ENCODE peak calls at places on chromosome 17, in four cellular contexts. R, C, D and Y are unnamed samples.
A peak's percentile ranks its signal among the peaks of the same experiment; 100 is the strongest.

GRCh38 chr17:3998436-3998835 is 34.2 kb upstream of the ATP2A3 start:
- DNase-seq in R (no peak), C (no peak), D (no peak), Y (no peak)

GRCh38 chr17:49567104-49567521 is 8.6 kb upstream of the NXPH3 start:
- DNase-seq in D (no peak), C (no peak), R (no peak), Y (no peak)

GRCh38 chr17:62722625-62723024 is 85.5 kb downstream of the MARCHF10 start:
- DNase-seq in C (no peak), D (no peak), R (no peak), Y (peak; percentile 43)

GRCh38 chr17:4180791-4181190 is 37.8 kb downstream of the CYB5D2 start:
- DNase-seq in R (no peak), C (no peak), D (no peak), Y (peak; percentile 12)

GRCh38 chr17:53466733-53467132 is 356.0 kb upstream of the KIF2B start:
- DNase-seq in C (no peak), R (no peak), D (no peak), Y (no peak)

GRCh38 chr17:58382108-58382884 is 30.3 kb upstream of the SUPT4H1 start:
- DNase-seq in R (no peak), C (no peak), D (no peak), Y (no peak)

GRCh38 chr17:74868251-74868907 is 4.4 kb downstream of the FDXR start:
- DNase-seq in C (peak; percentile 41), R (no peak), D (no peak), Y (no peak)

GRCh38 chr17:3828151-3828851 is 17.7 kb downstream of the NCBP3 start:
- DNase-seq in R (no peak), C (no peak), D (no peak), Y (peak; percentile 86)

GRCh38 chr17:62080647-62081046 is 15.6 kb upstream of the MED13 start:
- DNase-seq in C (no peak), R (no peak), D (no peak), Y (no peak)

GRCh38 chr17:37543527-37544122 is 53.9 kb downstream of the DUSP14 start:
- DNase-seq in R (no peak), C (no peak), D (no peak), Y (no peak)

GRCh38 chr17:29583324-29584248 is 5.9 kb downstream of the GIT1 start:
- DNase-seq in C (no peak), R (no peak), D (peak; percentile 91), Y (no peak)

GRCh38 chr17:44911133-44912001 is 3.9 kb downstream of the GFAP start:
- DNase-seq in C (peak; percentile 69), D (no peak), R (peak; percentile 36), Y (peak; percentile 24)

GRCh38 chr17:57284984-57285646 is 28.8 kb downstream of the MSI2 start:
- DNase-seq in R (no peak), C (peak; percentile 46), D (no peak), Y (no peak)

GRCh38 chr17:57785032-57785431 is 39.9 kb upstream of the CCDC182 start:
- DNase-seq in C (no peak), D (no peak), R (no peak), Y (no peak)

GRCh38 chr17:76417499-76418143 is 33.2 kb downstream of the SPHK1 start:
- DNase-seq in R (no peak), C (no peak), D (no peak), Y (no peak)

GRCh38 chr17:77141846-77142449 is 1.2 kb downstream of the SEC14L1 start:
- DNase-seq in C (no peak), R (no peak), D (no peak), Y (no peak)

GRCh38 chr17:33163827-33164555 is 129.1 kb downstream of the ASIC2 start:
- DNase-seq in C (no peak), R (no peak), D (peak; percentile 78), Y (no peak)

GRCh38 chr17:44655983-44656700 is at the start of gene MEIOC:
- DNase-seq in D (no peak), R (peak; percentile 19), C (no peak), Y (peak; percentile 6)

GRCh38 chr17:15920758-15921239 is 24.1 kb upstream of the ADORA2B start:
- DNase-seq in R (no peak), D (peak; percentile 56), C (peak; percentile 50), Y (peak; percentile 97)

GRCh38 chr17:2084766-2085647 is 30.1 kb downstream of the HIC1 start:
- DNase-seq in R (peak; percentile 98), C (no peak), D (no peak), Y (peak; percentile 86)

GRCh38 chr17:77966476-77966875 is 8.0 kb downstream of the TNRC6C start:
- DNase-seq in C (no peak), R (no peak), D (no peak), Y (no peak)

GRCh38 chr17:75848523-75849303 is 4.5 kb upstream of the UNC13D start:
- DNase-seq in C (no peak), R (peak; percentile 51), D (no peak), Y (peak; percentile 32)

GRCh38 chr17:74350486-74350885 is 11.2 kb downstream of the BTBD17 start:
- DNase-seq in R (no peak), D (no peak), C (no peak), Y (no peak)

GRCh38 chr17:69448431-69449102 is 34.1 kb downstream of the MAP2K6 start:
- DNase-seq in R (peak; percentile 54), D (no peak), C (no peak), Y (no peak)

GRCh38 chr17:50051082-50051576 is 4.8 kb upstream of the ITGA3 start:
- DNase-seq in C (peak; percentile 46), R (peak; percentile 55), D (peak; percentile 89), Y (peak; percentile 88)

GRCh38 chr17:32913593-32913992 is 14.4 kb upstream of the TMEM98 start:
- DNase-seq in R (no peak), C (no peak), D (no peak), Y (no peak)

GRCh38 chr17:32931686-32932085 is 3.7 kb downstream of the TMEM98 start:
- DNase-seq in R (no peak), D (no peak), C (no peak), Y (peak; percentile 40)

GRCh38 chr17:64103751-64104364 is 26.1 kb downstream of the ERN1 start:
- DNase-seq in C (no peak), D (no peak), R (no peak), Y (peak; percentile 61)

GRCh38 chr17:78534492-78535284 is 42.5 kb downstream of the DNAH17 start:
- DNase-seq in D (no peak), C (no peak), R (no peak), Y (no peak)

DNA sequence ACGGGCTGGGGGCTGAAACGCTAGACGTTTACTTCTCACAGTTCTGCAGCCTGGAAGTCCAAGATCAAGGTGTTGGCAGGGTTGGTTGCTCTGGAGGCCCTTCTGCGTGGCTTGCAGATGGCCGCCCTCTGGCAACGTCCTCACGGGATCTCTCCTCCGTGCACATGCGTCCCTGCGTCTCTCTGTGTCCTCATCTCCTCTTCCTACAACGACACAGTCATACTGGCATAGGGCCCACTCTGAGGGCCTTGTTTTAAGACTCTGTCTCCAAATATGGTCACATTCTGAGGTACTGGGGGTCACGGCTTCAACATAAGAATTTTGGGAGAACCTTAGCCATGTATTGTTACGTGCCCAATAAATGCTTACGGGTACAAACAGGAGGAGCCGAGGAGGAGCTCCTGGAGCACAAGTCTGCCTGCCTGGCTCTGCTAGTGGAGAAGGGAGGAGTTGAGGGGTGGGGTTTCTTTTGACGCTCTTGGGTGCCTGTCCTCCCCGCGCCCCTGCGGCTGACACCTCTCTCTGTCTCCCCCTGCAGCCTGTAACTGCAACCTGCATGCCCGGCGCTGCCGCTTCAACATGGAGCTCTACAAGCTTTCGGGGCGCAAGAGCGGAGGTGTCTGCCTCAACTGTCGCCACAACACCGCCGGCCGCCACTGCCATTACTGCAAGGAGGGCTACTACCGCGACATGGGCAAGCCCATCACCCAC is 141.1 kb downstream of the NTN1 start:
- DNase-seq in R (no peak), C (peak; percentile 68), D (no peak), Y (no peak)
- H3K9me1 ChIP-seq in R (no peaks in the 10 kb centered on the region), C (no peaks in the 10 kb centered on the region), D (no peaks in the 10 kb centered on the region), Y (no peaks in the 10 kb centered on the region)

DNA sequence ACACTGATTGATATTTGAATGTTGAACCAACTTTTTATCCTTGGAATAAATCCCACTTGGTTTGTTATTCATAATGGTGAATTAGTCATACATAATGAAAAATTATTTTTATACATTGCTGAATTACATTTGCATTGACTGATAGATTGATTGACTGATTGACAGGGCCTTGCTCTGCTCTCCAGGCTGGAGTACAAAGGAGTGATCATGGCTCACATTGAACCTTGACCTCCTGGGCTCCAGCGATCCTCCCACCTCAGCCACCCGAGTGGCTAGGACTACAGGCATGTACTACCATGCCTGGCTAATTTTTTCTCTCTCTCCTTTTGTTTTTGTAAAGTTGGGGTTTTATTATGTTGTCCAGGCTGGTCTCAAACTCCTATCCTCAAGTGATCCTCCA is 97.8 kb downstream of the ARHGAP44 start:
- DNase-seq in C (no peak), R (no peak), D (no peak), Y (no peak)
- H3K9me1 ChIP-seq in C (no peaks in the 10 kb centered on the region), R (no peaks in the 10 kb centered on the region), D (no peaks in the 10 kb centered on the region), Y (no peaks in the 10 kb centered on the region)

DNA sequence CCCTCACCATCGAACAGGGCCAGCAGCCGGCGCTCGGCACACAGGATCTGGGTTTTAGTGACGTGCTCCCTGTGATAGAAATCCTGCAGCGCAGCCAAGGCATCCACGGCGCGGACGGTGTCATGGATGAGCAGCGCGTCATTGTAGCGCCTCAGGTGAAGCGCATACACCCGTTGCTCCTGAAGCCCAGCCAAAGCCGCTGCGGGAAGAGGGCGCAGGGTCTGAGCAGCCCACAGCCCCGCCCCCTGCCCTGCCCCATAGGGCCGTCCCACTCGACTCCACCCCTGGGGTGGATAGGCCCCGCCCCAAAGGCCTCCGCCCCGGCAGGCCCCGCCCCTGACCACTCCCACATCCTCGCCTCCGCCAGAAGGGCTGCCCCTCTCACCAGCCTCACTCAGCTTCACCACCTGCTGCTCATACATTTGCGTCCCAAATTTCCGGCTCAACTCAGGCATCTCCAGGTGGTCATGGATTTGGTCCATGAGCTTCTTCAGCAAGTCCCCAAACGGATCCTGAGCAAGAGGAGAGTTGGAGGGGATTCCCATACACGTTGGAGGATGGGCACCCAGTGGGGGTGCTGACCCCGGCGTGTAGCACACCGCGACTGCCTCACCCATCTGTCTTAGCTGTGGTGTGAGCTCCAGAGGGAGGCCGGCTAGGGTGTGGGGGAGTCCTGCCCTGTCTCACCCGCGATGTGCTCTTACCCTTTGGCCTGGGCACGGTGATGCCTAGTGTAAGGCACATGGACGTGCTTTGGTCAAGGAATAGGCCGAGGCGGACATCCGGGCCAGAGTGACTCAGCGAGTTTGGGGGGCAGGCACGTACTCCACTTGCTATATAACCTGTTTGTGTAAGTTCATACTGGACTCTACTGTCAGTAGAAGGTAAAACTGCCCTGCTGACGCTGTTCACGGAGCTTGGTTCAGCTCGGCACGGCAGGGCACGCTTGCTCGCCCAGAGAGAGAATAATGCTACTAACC is 4.6 kb downstream of the DHX58 start:
- DNase-seq in D (peak; percentile 69), C (peak; percentile 100), R (peak; percentile 58), Y (peak; percentile 32)
- H3K9me1 ChIP-seq in D (no peaks in the 10 kb centered on the region), C (no peaks in the 10 kb centered on the region), R (no peaks in the 10 kb centered on the region), Y (peaks cover 4% of the 10 kb centered on the region)

DNA sequence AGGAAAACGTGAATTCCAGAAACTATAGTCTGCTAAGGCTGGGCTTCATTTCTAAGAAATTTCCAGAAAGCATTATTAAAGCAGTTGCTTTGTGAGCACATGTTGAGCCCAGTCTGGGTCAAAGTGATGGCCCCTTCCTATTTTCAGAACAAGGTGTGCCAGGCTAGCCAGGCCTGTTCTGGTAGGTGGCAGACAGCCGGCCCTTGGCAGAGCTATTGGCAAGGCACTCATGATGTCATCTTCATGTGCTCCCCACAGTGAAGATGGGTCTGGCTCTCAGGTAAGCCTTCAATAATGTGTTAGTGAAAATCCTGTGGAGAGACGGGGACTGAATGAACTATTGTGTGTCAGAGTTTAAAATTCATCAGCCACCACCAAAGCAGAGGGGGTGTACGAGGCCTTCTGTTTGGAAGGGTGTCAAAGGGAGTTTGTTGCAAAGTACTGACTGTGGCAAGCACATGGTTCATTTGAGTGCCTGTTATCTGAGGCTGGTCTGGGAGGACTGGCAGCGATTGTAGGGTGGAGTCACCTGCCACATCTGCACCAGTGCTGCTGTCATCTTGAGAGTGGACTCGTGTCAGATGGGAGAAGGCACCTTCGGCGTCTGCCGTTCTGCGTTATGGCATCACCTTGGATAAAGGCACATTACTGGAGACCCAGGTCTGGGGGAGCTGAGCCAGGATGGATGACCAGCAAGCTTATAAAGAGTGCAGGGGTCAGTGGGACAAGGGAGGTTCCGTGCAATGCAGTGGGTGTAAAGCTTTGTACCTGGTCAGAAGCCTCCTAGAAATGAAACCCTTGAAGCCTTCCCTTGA is 43.4 kb downstream of the KSR1 start:
- DNase-seq in R (no peak), C (no peak), D (no peak), Y (no peak)
- H3K9me1 ChIP-seq in R (no peaks in the 10 kb centered on the region), C (no peaks in the 10 kb centered on the region), D (peaks cover 4% of the 10 kb centered on the region), Y (peaks cover 21% of the 10 kb centered on the region)